ENCODE peak calls at places on chromosome 15, in five cellular contexts. One of them, this sample, is unnamed.

GRCh38 chr15:63073497-63074172 is 31.1 kb downstream of the TPM1 start:
- DNase-seq in RWPE1: no peak
- DNase-seq in esophagus squamous epithelium: no peak
- DNase-seq in omental fat pad: no peak
- DNase-seq in GM20000: no peak
- DNase-seq in this sample: no peak

GRCh38 chr15:25437751-25438600 is 848 bp downstream of the UBE3A start:
- DNase-seq in omental fat pad: no peak
- DNase-seq in RWPE1: peak; percentile 26
- DNase-seq in esophagus squamous epithelium: no peak
- DNase-seq in GM20000: peak; percentile 74
- DNase-seq in this sample: peak; percentile 66

GRCh38 chr15:33834892-33835730 is 133.2 kb upstream of the CHRM5 start:
- DNase-seq in GM20000: no peak
- DNase-seq in RWPE1: no peak
- DNase-seq in omental fat pad: no peak
- DNase-seq in esophagus squamous epithelium: no peak
- DNase-seq in this sample: no peak

GRCh38 chr15:64775551-64776401 is at the start of gene RBPMS2:
- DNase-seq in GM20000: peak; percentile 80
- DNase-seq in esophagus squamous epithelium: no peak
- DNase-seq in RWPE1: peak; percentile 21
- DNase-seq in omental fat pad: no peak
- DNase-seq in this sample: peak; percentile 68

GRCh38 chr15:64426845-64427465 is 33.4 kb upstream of the ZNF609 start:
- DNase-seq in omental fat pad: no peak
- DNase-seq in esophagus squamous epithelium: no peak
- DNase-seq in GM20000: no peak
- DNase-seq in RWPE1: no peak
- DNase-seq in this sample: no peak

GRCh38 chr15:70954733-70955132 is 62.1 kb downstream of the LRRC49 start:
- DNase-seq in RWPE1: no peak
- DNase-seq in GM20000: no peak
- DNase-seq in omental fat pad: no peak
- DNase-seq in esophagus squamous epithelium: no peak
- DNase-seq in this sample: no peak

GRCh38 chr15:73560501-73561117 is 72.6 kb downstream of the NPTN start:
- DNase-seq in esophagus squamous epithelium: no peak
- DNase-seq in RWPE1: peak; percentile 41
- DNase-seq in GM20000: peak; percentile 32
- DNase-seq in omental fat pad: no peak
- DNase-seq in this sample: no peak

GRCh38 chr15:20351448-20351961 is 190.1 kb downstream of the GOLGA6L6 start:
- DNase-seq in esophagus squamous epithelium: no peak
- DNase-seq in omental fat pad: peak; percentile 22
- DNase-seq in RWPE1: no peak
- DNase-seq in GM20000: peak; percentile 51
- DNase-seq in this sample: peak; percentile 32

GRCh38 chr15:55334371-55334770 is 15.3 kb downstream of the PIGB start:
- DNase-seq in omental fat pad: no peak
- DNase-seq in GM20000: no peak
- DNase-seq in RWPE1: no peak
- DNase-seq in esophagus squamous epithelium: no peak
- DNase-seq in this sample: no peak

GRCh38 chr15:95843241-95843851 is 487.2 kb upstream of the NR2F2 start:
- DNase-seq in GM20000: no peak
- DNase-seq in RWPE1: no peak
- DNase-seq in esophagus squamous epithelium: no peak
- DNase-seq in omental fat pad: no peak
- DNase-seq in this sample: no peak

GRCh38 chr15:100502651-100503050 is 26.1 kb downstream of the CERS3 start:
- DNase-seq in omental fat pad: no peak
- DNase-seq in GM20000: no peak
- DNase-seq in esophagus squamous epithelium: no peak
- DNase-seq in RWPE1: no peak
- DNase-seq in this sample: no peak

GRCh38 chr15:93265046-93265658 is 176.1 kb upstream of the RGMA start:
- DNase-seq in esophagus squamous epithelium: no peak
- DNase-seq in omental fat pad: no peak
- DNase-seq in RWPE1: no peak
- DNase-seq in GM20000: no peak
- DNase-seq in this sample: no peak

GRCh38 chr15:80384442-80384841 is 19.7 kb upstream of the ARNT2 start:
- DNase-seq in RWPE1: no peak
- DNase-seq in GM20000: no peak
- DNase-seq in omental fat pad: no peak
- DNase-seq in esophagus squamous epithelium: no peak
- DNase-seq in this sample: no peak

GRCh38 chr15:70526221-70526973 is 237.0 kb downstream of the UACA start:
- DNase-seq in RWPE1: peak; percentile 96
- DNase-seq in omental fat pad: no peak
- DNase-seq in esophagus squamous epithelium: no peak
- DNase-seq in GM20000: peak; percentile 46
- DNase-seq in this sample: peak; percentile 37

GRCh38 chr15:81098884-81099601 is 35.0 kb upstream of the CFAP161 start:
- DNase-seq in esophagus squamous epithelium: no peak
- DNase-seq in omental fat pad: no peak
- DNase-seq in GM20000: no peak
- DNase-seq in RWPE1: no peak
- DNase-seq in this sample: no peak

GRCh38 chr15:80596521-80596976 is 98.6 kb upstream of the ABHD17C start:
- DNase-seq in GM20000: no peak
- DNase-seq in omental fat pad: no peak
- DNase-seq in RWPE1: no peak
- DNase-seq in esophagus squamous epithelium: no peak
- DNase-seq in this sample: no peak

GRCh38 chr15:68034071-68034470 is 20.0 kb upstream of the PIAS1 start:
- DNase-seq in omental fat pad: no peak
- DNase-seq in GM20000: no peak
- DNase-seq in RWPE1: no peak
- DNase-seq in esophagus squamous epithelium: no peak
- DNase-seq in this sample: no peak

GRCh38 chr15:49823987-49824538 is 203.2 kb downstream of the DTWD1 start:
- DNase-seq in GM20000: no peak
- DNase-seq in esophagus squamous epithelium: no peak
- DNase-seq in omental fat pad: no peak
- DNase-seq in RWPE1: no peak
- DNase-seq in this sample: no peak

GRCh38 chr15:62880278-62880677 is 162.3 kb upstream of the TPM1 start:
- DNase-seq in omental fat pad: no peak
- DNase-seq in esophagus squamous epithelium: no peak
- DNase-seq in GM20000: no peak
- DNase-seq in RWPE1: no peak
- DNase-seq in this sample: no peak

GRCh38 chr15:73786518-73786917 is 33.4 kb upstream of the INSYN1 start:
- DNase-seq in esophagus squamous epithelium: no peak
- DNase-seq in RWPE1: no peak
- DNase-seq in GM20000: no peak
- DNase-seq in omental fat pad: no peak
- DNase-seq in this sample: no peak

GRCh38 chr15:87841426-87841998 is 415.0 kb downstream of the NTRK3 start:
- DNase-seq in omental fat pad: no peak
- DNase-seq in esophagus squamous epithelium: no peak
- DNase-seq in GM20000: no peak
- DNase-seq in RWPE1: no peak
- DNase-seq in this sample: no peak

GRCh38 chr15:100725121-100726069 is 123.0 kb downstream of the ASB7 start:
- DNase-seq in GM20000: peak; percentile 3
- DNase-seq in RWPE1: no peak
- DNase-seq in omental fat pad: no peak
- DNase-seq in esophagus squamous epithelium: no peak
- DNase-seq in this sample: peak; percentile 13

GRCh38 chr15:56038015-56038414 is 44.6 kb upstream of the NEDD4 start:
- DNase-seq in omental fat pad: no peak
- DNase-seq in esophagus squamous epithelium: no peak
- DNase-seq in GM20000: no peak
- DNase-seq in RWPE1: no peak
- DNase-seq in this sample: no peak

GRCh38 chr15:91855684-91856553 is 2.4 kb downstream of the SLCO3A1 start:
- DNase-seq in omental fat pad: no peak
- DNase-seq in GM20000: no peak
- DNase-seq in RWPE1: peak; percentile 65
- DNase-seq in esophagus squamous epithelium: no peak
- DNase-seq in this sample: no peak

GRCh38 chr15:91852741-91853500 is 587 bp upstream of the SLCO3A1 start:
- DNase-seq in RWPE1: peak; percentile 80
- DNase-seq in esophagus squamous epithelium: peak; percentile 27
- DNase-seq in omental fat pad: no peak
- DNase-seq in GM20000: peak; percentile 88
- DNase-seq in this sample: peak; percentile 71

GRCh38 chr15:91853501-91853967 is at the start of gene SLCO3A1:
- DNase-seq in RWPE1: peak; percentile 65
- DNase-seq in GM20000: no peak
- DNase-seq in omental fat pad: no peak
- DNase-seq in esophagus squamous epithelium: no peak
- DNase-seq in this sample: no peak

GRCh38 chr15:91855241-91855640 is 1.7 kb downstream of the SLCO3A1 start:
- DNase-seq in RWPE1: no peak
- DNase-seq in omental fat pad: no peak
- DNase-seq in GM20000: no peak
- DNase-seq in esophagus squamous epithelium: no peak
- DNase-seq in this sample: no peak

GRCh38 chr15:91853968-91854943 is 748 bp downstream of the SLCO3A1 start:
- DNase-seq in GM20000: peak; percentile 47
- DNase-seq in esophagus squamous epithelium: no peak
- DNase-seq in RWPE1: peak; percentile 49
- DNase-seq in omental fat pad: no peak
- DNase-seq in this sample: no peak
- TF ChIP-seq CTCF in GM20000: no peak
- TF ChIP-seq CTCF in esophagus squamous epithelium: peak; percentile 17
- TF ChIP-seq CTCF in RWPE1: peak; percentile 33
- TF ChIP-seq CTCF in omental fat pad: no peak
- TF ChIP-seq CTCF in this sample: no peak

GRCh38 chr15:60788514-60789091 is 309.7 kb upstream of the ICE2 start:
- DNase-seq in esophagus squamous epithelium: no peak
- DNase-seq in omental fat pad: no peak
- DNase-seq in RWPE1: no peak
- DNase-seq in GM20000: no peak
- DNase-seq in this sample: no peak

GRCh38 chr15:60790641-60791040 is 311.7 kb upstream of the ICE2 start:
- DNase-seq in esophagus squamous epithelium: no peak
- DNase-seq in omental fat pad: no peak
- DNase-seq in GM20000: no peak
- DNase-seq in RWPE1: peak; percentile 34
- DNase-seq in this sample: no peak

GRCh38 chr15:60784855-60785254 is 305.9 kb upstream of the ICE2 start:
- DNase-seq in esophagus squamous epithelium: no peak
- DNase-seq in GM20000: no peak
- DNase-seq in omental fat pad: no peak
- DNase-seq in RWPE1: no peak
- DNase-seq in this sample: no peak

GRCh38 chr15:60791216-60791615 is 312.3 kb upstream of the ICE2 start:
- DNase-seq in RWPE1: no peak
- DNase-seq in omental fat pad: no peak
- DNase-seq in GM20000: no peak
- DNase-seq in esophagus squamous epithelium: no peak
- DNase-seq in this sample: no peak

DNA sequence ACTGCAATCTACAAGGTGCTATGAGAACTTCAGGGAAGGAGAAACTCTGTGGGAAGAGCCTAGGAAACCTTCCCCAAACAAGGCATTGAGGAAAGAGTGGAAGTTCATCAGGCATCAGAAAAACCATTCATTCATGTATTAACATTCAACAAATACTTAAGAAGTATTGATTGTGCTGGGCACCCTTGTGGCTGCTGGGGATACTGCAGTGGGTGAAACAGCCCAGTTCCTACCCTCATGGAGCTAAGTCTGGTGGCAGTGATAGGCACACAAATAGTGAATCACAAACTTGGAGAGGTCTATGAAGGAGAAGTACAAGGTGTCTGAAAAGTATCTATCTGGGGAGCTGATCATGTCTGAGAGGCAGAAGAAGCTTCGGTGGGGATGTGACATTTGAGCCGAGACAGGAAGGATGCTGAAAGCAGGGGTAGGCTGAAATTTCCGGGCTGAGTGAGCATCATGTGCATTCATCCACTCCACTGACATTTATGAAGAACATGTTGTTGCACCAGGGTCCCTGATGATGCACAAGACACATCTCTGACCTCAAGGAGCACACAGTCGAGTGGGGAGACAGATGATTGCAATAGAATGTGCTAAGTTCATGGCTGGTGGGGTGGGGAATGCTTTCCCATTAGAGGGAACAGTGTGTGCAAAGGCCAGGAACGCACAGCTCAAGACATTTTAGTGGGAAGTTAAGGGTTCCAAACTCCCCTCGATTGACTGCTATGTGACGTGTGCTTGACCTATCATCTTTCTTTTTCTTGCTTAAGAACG is 309.0 kb upstream of the ICE2 start:
- DNase-seq in omental fat pad: no peak
- DNase-seq in esophagus squamous epithelium: no peak
- DNase-seq in RWPE1: peak; percentile 10
- DNase-seq in GM20000: no peak
- DNase-seq in this sample: no peak
- TF ChIP-seq CTCF in omental fat pad: no peak
- TF ChIP-seq CTCF in esophagus squamous epithelium: peak; percentile 53
- TF ChIP-seq CTCF in RWPE1: peak; percentile 29
- TF ChIP-seq CTCF in GM20000: peak; percentile 42
- TF ChIP-seq CTCF in this sample: peak; percentile 26

DNA sequence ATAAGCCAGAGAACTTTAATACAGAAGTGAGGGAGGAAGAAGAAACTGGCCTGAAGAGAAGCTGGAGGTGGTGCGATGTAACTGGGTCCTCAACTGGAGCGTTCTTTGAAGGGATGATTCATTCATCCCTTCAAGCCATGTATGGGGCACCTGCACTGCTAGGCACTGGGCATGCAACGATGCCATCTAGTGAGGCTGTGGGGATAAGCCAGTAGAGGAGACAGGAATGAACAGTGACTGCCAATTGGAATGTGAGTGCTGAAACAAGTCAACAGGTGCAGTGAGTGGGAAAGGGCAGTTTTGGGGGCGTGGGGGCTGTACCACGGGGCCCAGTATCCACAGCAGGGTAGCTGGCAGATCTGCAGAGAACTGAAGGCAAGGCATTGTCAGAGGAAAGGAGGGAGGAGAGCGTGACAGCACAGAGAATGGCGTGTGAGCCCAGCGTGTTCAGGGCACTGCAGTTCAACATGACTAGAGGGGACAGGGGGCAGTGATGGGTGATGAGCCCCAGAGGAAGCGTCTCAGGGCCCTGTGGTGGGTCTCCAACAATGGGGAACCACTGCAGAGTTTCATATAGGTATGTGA is 3.8 kb upstream of the KIF23 start:
- DNase-seq in esophagus squamous epithelium: no peak
- DNase-seq in RWPE1: peak; percentile 91
- DNase-seq in GM20000: no peak
- DNase-seq in omental fat pad: no peak
- DNase-seq in this sample: no peak
- TF ChIP-seq CTCF in esophagus squamous epithelium: peak; percentile 39
- TF ChIP-seq CTCF in RWPE1: peak; percentile 81
- TF ChIP-seq CTCF in GM20000: no peak
- TF ChIP-seq CTCF in omental fat pad: no peak
- TF ChIP-seq CTCF in this sample: peak; percentile 18

DNA sequence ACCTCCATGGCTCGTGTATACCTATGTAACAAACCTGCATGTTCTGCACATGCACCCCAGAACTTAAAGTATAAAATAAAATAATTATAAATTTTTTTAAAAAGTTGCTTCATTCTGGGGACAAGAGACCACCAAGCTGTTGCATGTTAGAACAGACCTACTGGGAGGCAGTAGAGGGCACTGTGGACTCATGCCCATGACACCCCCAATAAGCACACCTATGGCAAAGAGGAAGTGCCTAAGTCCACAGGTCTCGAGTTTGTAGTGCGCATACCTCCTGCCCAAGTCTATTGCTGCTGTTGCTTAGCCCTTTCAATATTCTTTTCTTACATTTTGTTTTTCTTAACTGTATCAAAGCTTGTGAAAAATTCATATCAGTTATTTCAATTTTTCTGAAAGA is 267.9 kb upstream of the THBS1 start:
- DNase-seq in RWPE1: no peak
- DNase-seq in omental fat pad: no peak
- DNase-seq in esophagus squamous epithelium: no peak
- DNase-seq in GM20000: peak; percentile 11
- DNase-seq in this sample: no peak
- TF ChIP-seq CTCF in RWPE1: no peak
- TF ChIP-seq CTCF in omental fat pad: no peak
- TF ChIP-seq CTCF in esophagus squamous epithelium: no peak
- TF ChIP-seq CTCF in GM20000: peak; percentile 8
- TF ChIP-seq CTCF in this sample: no peak

This sample was measured in GM10248.